ENCODE peak calls at places on chromosomes 3 and 15, in five cellular contexts. One of them, this sample, is unnamed.
A peak's percentile ranks its signal among the peaks of the same experiment; 100 is the strongest.

GRCh38 chr3:114706591-114707224 is 412.9 kb downstream of the TIGIT start:
- DNase-seq in iPS DF 6.9: no peak
- DNase-seq in thyroid gland: peak; percentile 4
- DNase-seq in hepatocyte: peak; percentile 62
- DNase-seq in Panc1: no peak
- DNase-seq in this sample: peak; percentile 32

GRCh38 chr3:21839592-21839991 is 88.6 kb upstream of the ZNF385D start:
- DNase-seq in iPS DF 6.9: no peak
- DNase-seq in hepatocyte: peak; percentile 16
- DNase-seq in thyroid gland: peak; percentile 36
- DNase-seq in Panc1: no peak
- DNase-seq in this sample: no peak

GRCh38 chr15:85752591-85752990 is 42.1 kb downstream of the KLHL25 start:
- DNase-seq in thyroid gland: peak; percentile 94
- DNase-seq in hepatocyte: no peak
- DNase-seq in iPS DF 6.9: no peak
- DNase-seq in Panc1: no peak
- DNase-seq in this sample: no peak

GRCh38 chr3:39980021-39980420 is 170.6 kb downstream of the MYRIP start:
- DNase-seq in thyroid gland: no peak
- DNase-seq in hepatocyte: no peak
- DNase-seq in iPS DF 6.9: no peak
- DNase-seq in Panc1: no peak
- DNase-seq in this sample: no peak

GRCh38 chr15:79376383-79376782 is 55.8 kb upstream of the MINAR1 start:
- DNase-seq in iPS DF 6.9: no peak
- DNase-seq in Panc1: no peak
- DNase-seq in thyroid gland: no peak
- DNase-seq in hepatocyte: no peak
- DNase-seq in this sample: no peak

GRCh38 chr3:60080648-60081047 is 1030.8 kb upstream of the CFAP20DC start:
- DNase-seq in thyroid gland: no peak
- DNase-seq in Panc1: no peak
- DNase-seq in hepatocyte: no peak
- DNase-seq in iPS DF 6.9: no peak
- DNase-seq in this sample: no peak

GRCh38 chr3:32376098-32376497 is 15.6 kb upstream of the CMTM7 start:
- DNase-seq in thyroid gland: no peak
- DNase-seq in iPS DF 6.9: no peak
- DNase-seq in Panc1: no peak
- DNase-seq in hepatocyte: no peak
- DNase-seq in this sample: no peak

GRCh38 chr3:71659758-71660666 is 65.2 kb downstream of the EIF4E3 start:
- DNase-seq in Panc1: no peak
- DNase-seq in iPS DF 6.9: no peak
- DNase-seq in hepatocyte: no peak
- DNase-seq in thyroid gland: no peak
- DNase-seq in this sample: no peak

GRCh38 chr15:78213956-78214355 is 20.4 kb downstream of the ACSBG1 start:
- DNase-seq in Panc1: no peak
- DNase-seq in iPS DF 6.9: no peak
- DNase-seq in thyroid gland: no peak
- DNase-seq in hepatocyte: no peak
- DNase-seq in this sample: no peak

GRCh38 chr3:154842546-154842945 is 237.6 kb upstream of the MME start:
- DNase-seq in hepatocyte: no peak
- DNase-seq in thyroid gland: no peak
- DNase-seq in iPS DF 6.9: no peak
- DNase-seq in Panc1: no peak
- DNase-seq in this sample: no peak

GRCh38 chr3:122151480-122151879 is 32.0 kb upstream of the CASR start:
- DNase-seq in iPS DF 6.9: no peak
- DNase-seq in hepatocyte: no peak
- DNase-seq in thyroid gland: no peak
- DNase-seq in Panc1: no peak
- DNase-seq in this sample: peak; percentile 21

GRCh38 chr15:74783808-74784175 is 1.9 kb downstream of the CSK start:
- DNase-seq in thyroid gland: no peak
- DNase-seq in iPS DF 6.9: no peak
- DNase-seq in Panc1: no peak
- DNase-seq in hepatocyte: no peak
- DNase-seq in this sample: no peak

GRCh38 chr15:60932051-60932915 is 296.8 kb downstream of the RORA start:
- DNase-seq in Panc1: no peak
- DNase-seq in thyroid gland: peak; percentile 11
- DNase-seq in iPS DF 6.9: no peak
- DNase-seq in hepatocyte: no peak
- DNase-seq in this sample: peak; percentile 40

GRCh38 chr3:110174908-110175307 is 837.6 kb upstream of the DPPA4 start:
- DNase-seq in Panc1: no peak
- DNase-seq in thyroid gland: no peak
- DNase-seq in iPS DF 6.9: no peak
- DNase-seq in hepatocyte: no peak
- DNase-seq in this sample: no peak

GRCh38 chr3:170966495-170966894 is 58.1 kb upstream of the EIF5A2 start:
- DNase-seq in iPS DF 6.9: no peak
- DNase-seq in thyroid gland: no peak
- DNase-seq in Panc1: no peak
- DNase-seq in hepatocyte: no peak
- DNase-seq in this sample: no peak

GRCh38 chr3:136819784-136820640 is 1.1 kb downstream of the SLC35G2 start:
- DNase-seq in thyroid gland: peak; percentile 59
- DNase-seq in Panc1: peak; percentile 57
- DNase-seq in hepatocyte: peak; percentile 69
- DNase-seq in iPS DF 6.9: no peak
- DNase-seq in this sample: peak; percentile 55

GRCh38 chr15:70066004-70066403 is 31.7 kb downstream of the TLE3 start:
- DNase-seq in hepatocyte: no peak
- DNase-seq in thyroid gland: no peak
- DNase-seq in Panc1: no peak
- DNase-seq in iPS DF 6.9: no peak
- DNase-seq in this sample: no peak

GRCh38 chr3:42690766-42691680 is 5.7 kb downstream of the KLHL40 start:
- DNase-seq in Panc1: no peak
- DNase-seq in thyroid gland: no peak
- DNase-seq in hepatocyte: no peak
- DNase-seq in iPS DF 6.9: no peak
- DNase-seq in this sample: no peak

GRCh38 chr3:170490828-170491560 is 72.3 kb downstream of the CLDN11 start:
- DNase-seq in iPS DF 6.9: no peak
- DNase-seq in thyroid gland: no peak
- DNase-seq in Panc1: no peak
- DNase-seq in hepatocyte: no peak
- DNase-seq in this sample: no peak

GRCh38 chr15:49815506-49815905 is 194.7 kb downstream of the DTWD1 start:
- DNase-seq in Panc1: no peak
- DNase-seq in hepatocyte: no peak
- DNase-seq in iPS DF 6.9: no peak
- DNase-seq in thyroid gland: no peak
- DNase-seq in this sample: no peak

GRCh38 chr3:171172070-171172469 is 145.6 kb upstream of the SLC2A2 start:
- DNase-seq in Panc1: no peak
- DNase-seq in hepatocyte: no peak
- DNase-seq in iPS DF 6.9: no peak
- DNase-seq in thyroid gland: no peak
- DNase-seq in this sample: no peak

GRCh38 chr3:127775398-127776109 is 46.8 kb downstream of the MGLL start:
- DNase-seq in Panc1: no peak
- DNase-seq in hepatocyte: no peak
- DNase-seq in iPS DF 6.9: no peak
- DNase-seq in thyroid gland: no peak
- DNase-seq in this sample: peak; percentile 39

GRCh38 chr3:124636101-124636862 is 94.0 kb upstream of the UMPS start:
- DNase-seq in Panc1: no peak
- DNase-seq in iPS DF 6.9: no peak
- DNase-seq in hepatocyte: no peak
- DNase-seq in thyroid gland: no peak
- DNase-seq in this sample: no peak

GRCh38 chr15:99692825-99693224 is 40.4 kb downstream of the LYSMD4 start:
- DNase-seq in iPS DF 6.9: no peak
- DNase-seq in Panc1: no peak
- DNase-seq in thyroid gland: no peak
- DNase-seq in hepatocyte: no peak
- DNase-seq in this sample: no peak

GRCh38 chr3:11764931-11765363 is 81.7 kb downstream of the TAMM41 start:
- DNase-seq in hepatocyte: no peak
- DNase-seq in thyroid gland: no peak
- DNase-seq in iPS DF 6.9: no peak
- DNase-seq in Panc1: no peak
- DNase-seq in this sample: peak; percentile 88

GRCh38 chr15:54482251-54482650 is 504.0 kb downstream of the UNC13C start:
- DNase-seq in iPS DF 6.9: no peak
- DNase-seq in Panc1: no peak
- DNase-seq in thyroid gland: no peak
- DNase-seq in hepatocyte: no peak
- DNase-seq in this sample: no peak

DNA sequence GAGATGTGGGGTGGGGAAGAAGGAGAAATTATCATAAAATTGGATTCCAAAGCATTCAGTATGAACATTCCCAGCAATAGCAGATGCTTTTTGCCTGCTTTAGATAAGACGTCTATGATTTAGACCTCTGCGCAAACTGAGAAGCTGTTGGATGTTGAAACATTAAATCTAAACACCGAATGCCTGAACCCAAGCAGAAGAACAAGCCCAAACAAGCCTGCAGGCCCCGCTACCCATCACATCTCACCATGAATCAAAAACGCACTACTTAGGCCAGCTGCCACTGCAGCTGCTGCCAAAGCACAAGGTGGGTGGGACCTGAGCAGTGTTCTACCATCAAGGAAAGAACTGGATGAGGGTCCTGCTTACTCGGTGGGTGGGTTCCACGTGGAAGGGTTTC is 24.4 kb upstream of the THBS1 start:
- DNase-seq in Panc1: no peak
- DNase-seq in thyroid gland: no peak
- DNase-seq in hepatocyte: no peak
- DNase-seq in iPS DF 6.9: no peak
- DNase-seq in this sample: no peak
- H3K27me3 ChIP-seq in Panc1: no peaks in the 10 kb centered on the region
- H3K27me3 ChIP-seq in thyroid gland: no peaks in the 10 kb centered on the region
- H3K27me3 ChIP-seq in hepatocyte: no peaks in the 10 kb centered on the region
- H3K27me3 ChIP-seq in iPS DF 6.9: no peaks in the 10 kb centered on the region
- H3K27me3 ChIP-seq in this sample: no peaks in the 10 kb centered on the region

GRCh38 chr3:53075743-53076140 is 29.9 kb upstream of the SFMBT1 start:
- DNase-seq in Panc1: no peak
- DNase-seq in hepatocyte: no peak
- DNase-seq in thyroid gland: no peak
- DNase-seq in iPS DF 6.9: no peak
- DNase-seq in this sample: no peak
- H3K27me3 ChIP-seq in Panc1: no peaks in the 10 kb centered on the region
- H3K27me3 ChIP-seq in hepatocyte: no peaks in the 10 kb centered on the region
- H3K27me3 ChIP-seq in thyroid gland: no peaks in the 10 kb centered on the region
- H3K27me3 ChIP-seq in iPS DF 6.9: no peaks in the 10 kb centered on the region
- H3K27me3 ChIP-seq in this sample: no peaks in the 10 kb centered on the region

GRCh38 chr15:73766598-73766997 is 13.4 kb upstream of the INSYN1 start:
- DNase-seq in Panc1: no peak
- DNase-seq in thyroid gland: no peak
- DNase-seq in hepatocyte: no peak
- DNase-seq in iPS DF 6.9: no peak
- DNase-seq in this sample: no peak

GRCh38 chr15:73771380-73772095 is 18.4 kb upstream of the INSYN1 start:
- DNase-seq in Panc1: no peak
- DNase-seq in hepatocyte: no peak
- DNase-seq in thyroid gland: no peak
- DNase-seq in iPS DF 6.9: no peak
- DNase-seq in this sample: no peak

GRCh38 chr15:73767794-73768501 is 14.8 kb upstream of the INSYN1 start:
- DNase-seq in thyroid gland: no peak
- DNase-seq in Panc1: no peak
- DNase-seq in iPS DF 6.9: no peak
- DNase-seq in hepatocyte: no peak
- DNase-seq in this sample: no peak

GRCh38 chr15:73773428-73773827 is 20.3 kb upstream of the INSYN1 start:
- DNase-seq in Panc1: no peak
- DNase-seq in thyroid gland: no peak
- DNase-seq in hepatocyte: no peak
- DNase-seq in iPS DF 6.9: no peak
- DNase-seq in this sample: no peak

DNA sequence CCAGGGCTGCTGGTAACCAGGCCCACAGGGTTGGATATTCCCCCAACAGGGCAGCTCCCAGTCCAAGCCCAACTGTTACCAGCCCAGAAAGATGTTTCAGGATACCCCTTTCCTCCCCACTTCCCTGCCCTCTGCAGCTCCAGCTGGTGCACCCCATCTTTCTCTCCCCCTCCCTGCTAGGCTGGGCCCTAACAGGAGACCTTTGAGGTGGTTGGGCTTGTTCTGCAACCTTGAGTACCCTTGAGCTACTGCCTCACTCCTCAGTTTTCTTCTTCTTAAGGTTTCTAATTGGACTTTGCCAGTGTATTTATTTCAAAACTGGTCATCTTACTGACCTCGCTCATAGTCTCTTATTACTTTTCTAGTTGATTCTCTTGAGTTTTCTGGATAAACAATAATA is 16.9 kb upstream of the INSYN1 start:
- DNase-seq in Panc1: no peak
- DNase-seq in hepatocyte: no peak
- DNase-seq in thyroid gland: peak; percentile 17
- DNase-seq in iPS DF 6.9: no peak
- DNase-seq in this sample: no peak
- H3K27me3 ChIP-seq in Panc1: peaks cover 2% of the 10 kb centered on the region
- H3K27me3 ChIP-seq in hepatocyte: no peaks in the 10 kb centered on the region
- H3K27me3 ChIP-seq in thyroid gland: no peaks in the 10 kb centered on the region
- H3K27me3 ChIP-seq in iPS DF 6.9: no peaks in the 10 kb centered on the region
- H3K27me3 ChIP-seq in this sample: no peaks in the 10 kb centered on the region

DNA sequence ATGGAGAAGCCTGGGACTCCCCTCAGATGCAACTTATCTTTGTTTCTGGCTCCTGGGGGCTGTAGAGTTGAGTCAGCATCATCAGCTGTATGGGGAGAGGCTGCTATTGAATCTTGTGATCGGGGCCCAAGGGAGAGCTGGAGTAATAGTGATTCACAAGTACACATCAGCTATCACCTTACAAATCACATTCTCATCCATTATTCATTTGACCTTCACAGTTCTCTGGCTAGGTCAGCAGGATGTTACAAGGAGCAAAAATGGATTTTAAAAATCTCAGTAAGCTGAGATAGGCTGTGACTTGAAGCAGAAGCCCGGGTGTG is 175.0 kb downstream of the OPA1 start:
- DNase-seq in hepatocyte: no peak
- DNase-seq in Panc1: no peak
- DNase-seq in iPS DF 6.9: no peak
- DNase-seq in thyroid gland: no peak
- DNase-seq in this sample: no peak
- H3K27me3 ChIP-seq in hepatocyte: no peaks in the 10 kb centered on the region
- H3K27me3 ChIP-seq in Panc1: no peaks in the 10 kb centered on the region
- H3K27me3 ChIP-seq in iPS DF 6.9: no peaks in the 10 kb centered on the region
- H3K27me3 ChIP-seq in thyroid gland: no peaks in the 10 kb centered on the region
- H3K27me3 ChIP-seq in this sample: no peaks in the 10 kb centered on the region

This sample was measured in trophoblast cell.